ENCODE peak calls at places on chromosomes 13 and 19, in six cellular contexts. Y is bronchial epithelial cell, H is EL, L is activated B cell treated with CpG ODN at 0.5 μM for 24 hours, O is brain microvascular endothelial cell, Q is neural crest cell. I is an unnamed sample.

GRCh38 chr13:45792827-45793303 is 58.7 kb downstream of the SIAH3 start:
- DNase-seq in Q (no peak), Y (no peak), H (no peak), L (no peak), O (no peak), I (no peak)

GRCh38 chr19:341386-342127 is 3.0 kb downstream of the MIER2 start:
- DNase-seq in O (no peak), L (no peak), Y (no peak), H (no peak), Q (no peak), I (no peak)

GRCh38 chr19:3042545-3043267 is 13.6 kb upstream of the TLE2 start:
- DNase-seq in O (no peak), Q (no peak), L (no peak), Y (no peak), H (no peak), I (no peak)

GRCh38 chr19:16773939-16774338 is 54.3 kb downstream of the NWD1 start:
- DNase-seq in Y (no peak), Q (no peak), O (no peak), L (no peak), H (no peak), I (no peak)

GRCh38 chr19:33609353-33609752 is 12.4 kb upstream of the CHST8 start:
- DNase-seq in L (no peak), O (no peak), H (no peak), Y (no peak), Q (no peak), I (no peak)

GRCh38 chr13:26459276-26460131 is 98.0 kb upstream of the WASF3 start:
- DNase-seq in L (no peak), H (peak), Y (peak), Q (no peak), O (no peak), I (no peak)

GRCh38 chr19:2095338-2095938 is 688 bp downstream of the MOB3A start:
- DNase-seq in O (no peak), L (no peak), Q (no peak), H (no peak), Y (no peak), I (no peak)

GRCh38 chr13:41456768-41457588 is at the start of gene RGCC:
- DNase-seq in Q (peak), Y (peak), L (peak), H (peak), O (peak), I (peak)

GRCh38 chr19:31348416-31349159 is 648 bp downstream of the TSHZ3 start:
- DNase-seq in Q (no peak), Y (no peak), O (no peak), H (peak), L (no peak), I (no peak)

GRCh38 chr19:6105444-6105843 is 4.9 kb downstream of the RFX2 start:
- DNase-seq in O (no peak), Q (no peak), Y (no peak), L (no peak), H (no peak), I (no peak)

GRCh38 chr19:7268737-7269098 is 25.5 kb downstream of the INSR start:
- DNase-seq in L (no peak), Y (no peak), Q (no peak), H (no peak), O (no peak), I (no peak)

GRCh38 chr19:38250821-38251563 is 5.2 kb downstream of the PPP1R14A start:
- DNase-seq in H (no peak), O (peak), Q (no peak), L (no peak), Y (no peak), I (no peak)

GRCh38 chr13:113345486-113345885 is 18.4 kb downstream of the GRTP1 start:
- DNase-seq in Q (no peak), Y (no peak), H (no peak), L (no peak), O (no peak), I (no peak)

GRCh38 chr13:21053231-21053630 is 8.2 kb downstream of the LATS2 start:
- DNase-seq in Y (peak), Q (no peak), H (no peak), O (no peak), L (no peak), I (no peak)

GRCh38 chr19:32174386-32175113 is 170.9 kb upstream of the ZNF507 start:
- DNase-seq in Y (no peak), L (no peak), O (no peak), H (no peak), Q (no peak), I (no peak)

GRCh38 chr13:59623516-59623915 is 540.2 kb downstream of the DIAPH3 start:
- DNase-seq in Q (no peak), Y (no peak), L (no peak), O (no peak), H (no peak), I (no peak)

GRCh38 chr13:30105381-30105780 is 202.0 kb downstream of the KATNAL1 start:
- DNase-seq in H (no peak), Y (no peak), O (no peak), L (no peak), Q (no peak), I (no peak)

GRCh38 chr19:32199501-32200040 is 145.8 kb upstream of the ZNF507 start:
- DNase-seq in L (no peak), Y (no peak), O (no peak), Q (no peak), H (no peak), I (no peak)

GRCh38 chr13:26605845-26606244 is 48.4 kb downstream of the WASF3 start:
- DNase-seq in Y (no peak), L (no peak), H (no peak), Q (no peak), O (no peak), I (peak)

GRCh38 chr13:61685683-61686013 is 270.0 kb upstream of the PCDH20 start:
- DNase-seq in H (no peak), Y (peak), L (no peak), O (no peak), Q (no peak), I (no peak)

GRCh38 chr19:18422530-18423191 is 3.5 kb downstream of the SSBP4 start:
- DNase-seq in Q (no peak), O (no peak), L (no peak), H (no peak), Y (no peak), I (no peak)

GRCh38 chr13:79385694-79386093 is 20.4 kb downstream of the RBM26 start:
- DNase-seq in H (peak), Q (no peak), Y (peak), L (no peak), O (no peak), I (no peak)

GRCh38 chr19:35240322-35240721 is 8.5 kb upstream of the LSR start:
- DNase-seq in Y (no peak), O (no peak), L (no peak), H (no peak), Q (no peak), I (no peak)

GRCh38 chr13:106619688-106620555 is 52.0 kb upstream of the ARGLU1 start:
- DNase-seq in L (no peak), Y (peak), H (peak), Q (peak), O (peak), I (peak)

GRCh38 chr19:5951338-5951861 is 26.5 kb downstream of the RANBP3 start:
- DNase-seq in L (no peak), Y (no peak), H (no peak), O (no peak), Q (peak), I (no peak)

GRCh38 chr13:112873851-112874750 is 94.9 kb upstream of the MCF2L start:
- DNase-seq in L (peak), O (peak), Q (peak), H (peak), Y (peak), I (peak)

GRCh38 chr13:28489536-28489935 is 5.4 kb downstream of the FLT1 start:
- DNase-seq in Q (no peak), H (peak), O (no peak), Y (no peak), L (no peak), I (no peak)

GRCh38 chr19:2039082-2039958 is 11.7 kb downstream of the MKNK2 start:
- DNase-seq in O (no peak), Q (no peak), L (peak), H (no peak), Y (no peak), I (no peak)

GRCh38 chr19:28977826-28978225 is 235.1 kb downstream of the UQCRFS1 start:
- DNase-seq in O (no peak), L (no peak), Y (no peak), Q (no peak), H (peak), I (no peak)

GRCh38 chr19:1948676-1949075 is 7.7 kb downstream of the CSNK1G2 start:
- DNase-seq in O (no peak), H (no peak), L (no peak), Q (no peak), Y (no peak), I (no peak)

GRCh38 chr19:14164724-14165493 is 28.5 kb upstream of the ASF1B start:
- DNase-seq in O (no peak), L (no peak), H (no peak), Q (no peak), Y (no peak), I (no peak)

GRCh38 chr13:109131698-109132257 is 502.4 kb downstream of the MYO16 start:
- DNase-seq in O (peak), Q (no peak), H (no peak), Y (no peak), L (no peak), I (no peak)

GRCh38 chr13:47250141-47250540 is 353.3 kb upstream of the HTR2A start:
- DNase-seq in H (peak), L (no peak), O (peak), Q (no peak), Y (peak), I (no peak)

GRCh38 chr19:31518216-31518615 is 169.0 kb upstream of the TSHZ3 start:
- DNase-seq in L (no peak), O (no peak), Q (no peak), H (no peak), Y (no peak), I (no peak)

GRCh38 chr19:38932425-38933179 is 1.9 kb downstream of the MRPS12 start:
- DNase-seq in L (no peak), H (peak), Y (peak), Q (peak), O (peak), I (peak)

GRCh38 chr13:84121456-84121855 is 239.2 kb upstream of the SLITRK1 start:
- DNase-seq in Y (peak), O (peak), Q (no peak), H (no peak), L (no peak), I (no peak)

I was measured in A549.